ENCODE peak calls at places on chromosome 19, in five cellular contexts. G, O, X, R and H are unnamed samples.

GRCh38 chr19:8334458-8335342 is 8.4 kb downstream of the KANK3 start:
- DNase-seq in X (peak), O (peak), R (peak), G (no peak), H (no peak)

GRCh38 chr19:7928334-7928706 is 2.4 kb upstream of the CTXN1 start:
- DNase-seq in O (no peak), X (no peak), G (no peak), R (no peak), H (no peak)

GRCh38 chr19:42362891-42363440 is 27.1 kb downstream of the CNFN start:
- DNase-seq in G (no peak), R (no peak), X (no peak), O (no peak), H (no peak)

GRCh38 chr19:5536337-5536894 is 31.3 kb downstream of the TINCR start:
- DNase-seq in R (peak), G (no peak), X (peak), O (peak), H (peak)

GRCh38 chr19:29841209-29841558 is 29.4 kb downstream of the CCNE1 start:
- DNase-seq in X (no peak), G (no peak), R (no peak), O (no peak), H (no peak)

GRCh38 chr19:4456843-4457653 is 546 bp downstream of the UBXN6 start:
- DNase-seq in R (peak), X (peak), O (peak), G (no peak), H (no peak)

GRCh38 chr19:38941979-38942378 is 11.2 kb downstream of the MRPS12 start:
- DNase-seq in O (no peak), R (no peak), G (no peak), X (no peak), H (no peak)

GRCh38 chr19:4722671-4723464 is 774 bp downstream of the DPP9 start:
- DNase-seq in G (no peak), X (no peak), R (no peak), O (peak), H (no peak)

GRCh38 chr19:33819496-33819874 is 22.8 kb downstream of the KCTD15 start:
- DNase-seq in G (peak), X (no peak), R (no peak), O (no peak), H (no peak)

GRCh38 chr19:39362682-39363657 is 20.7 kb downstream of the SAMD4B start:
- DNase-seq in G (no peak), R (no peak), X (no peak), O (no peak), H (no peak)

GRCh38 chr19:44847144-44848035 is 1.3 kb downstream of the NECTIN2 start:
- DNase-seq in X (peak), O (peak), R (peak), G (no peak), H (peak)

GRCh38 chr19:8244442-8244841 is 35.3 kb downstream of the CERS4 start:
- DNase-seq in G (no peak), O (no peak), X (no peak), R (no peak), H (no peak)

GRCh38 chr19:13031917-13032623 is 36.8 kb downstream of the NFIX start:
- DNase-seq in R (no peak), O (no peak), X (no peak), G (no peak), H (no peak)

GRCh38 chr19:34994643-34995471 is 5.3 kb upstream of the GRAMD1A start:
- DNase-seq in R (no peak), G (no peak), X (no peak), O (peak), H (no peak)

DNA sequence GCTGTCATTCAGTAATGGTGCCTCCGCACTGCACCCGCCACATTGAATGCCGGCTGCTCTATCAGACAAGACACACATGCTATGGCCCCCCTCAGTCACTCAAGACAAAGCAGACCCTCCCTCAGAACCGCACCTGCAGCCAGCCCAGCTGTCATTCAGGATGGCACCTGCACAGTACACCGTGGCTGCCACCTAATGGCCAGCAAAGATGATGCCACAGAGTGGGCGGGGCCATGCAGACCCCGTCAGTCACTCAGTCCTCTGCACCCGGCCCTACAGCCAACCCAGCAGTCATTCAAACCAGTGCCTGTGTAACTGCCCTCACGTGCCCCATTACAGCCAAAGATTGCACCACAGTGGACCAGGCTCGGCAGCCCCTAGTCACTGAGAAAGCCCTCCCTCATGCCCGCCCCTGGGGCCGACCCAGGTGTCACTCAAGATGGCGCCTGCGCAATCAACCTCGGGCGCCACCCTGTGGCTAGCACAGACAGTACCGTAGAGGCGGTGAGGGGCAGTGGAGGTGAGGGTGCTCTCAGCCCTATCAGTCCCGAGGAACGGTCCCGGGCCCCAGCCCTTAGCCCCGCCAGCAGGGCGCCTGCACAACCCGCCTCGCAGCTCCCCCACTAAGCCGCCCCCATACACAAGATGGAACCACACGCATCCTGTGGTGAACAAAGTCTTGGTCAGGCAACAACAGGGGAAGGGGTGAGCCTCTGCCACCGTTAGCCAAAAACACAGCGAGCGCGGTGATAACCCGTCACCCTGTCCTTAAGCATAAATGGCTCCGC is 2.4 kb downstream of the PEG3 start:
- DNase-seq in R (no peak), G (peak), X (no peak), O (peak), H (no peak)
- TF ChIP-seq CTCF in R (no peak), G (no peak), X (no peak), O (no peak), H (no peak)

DNA sequence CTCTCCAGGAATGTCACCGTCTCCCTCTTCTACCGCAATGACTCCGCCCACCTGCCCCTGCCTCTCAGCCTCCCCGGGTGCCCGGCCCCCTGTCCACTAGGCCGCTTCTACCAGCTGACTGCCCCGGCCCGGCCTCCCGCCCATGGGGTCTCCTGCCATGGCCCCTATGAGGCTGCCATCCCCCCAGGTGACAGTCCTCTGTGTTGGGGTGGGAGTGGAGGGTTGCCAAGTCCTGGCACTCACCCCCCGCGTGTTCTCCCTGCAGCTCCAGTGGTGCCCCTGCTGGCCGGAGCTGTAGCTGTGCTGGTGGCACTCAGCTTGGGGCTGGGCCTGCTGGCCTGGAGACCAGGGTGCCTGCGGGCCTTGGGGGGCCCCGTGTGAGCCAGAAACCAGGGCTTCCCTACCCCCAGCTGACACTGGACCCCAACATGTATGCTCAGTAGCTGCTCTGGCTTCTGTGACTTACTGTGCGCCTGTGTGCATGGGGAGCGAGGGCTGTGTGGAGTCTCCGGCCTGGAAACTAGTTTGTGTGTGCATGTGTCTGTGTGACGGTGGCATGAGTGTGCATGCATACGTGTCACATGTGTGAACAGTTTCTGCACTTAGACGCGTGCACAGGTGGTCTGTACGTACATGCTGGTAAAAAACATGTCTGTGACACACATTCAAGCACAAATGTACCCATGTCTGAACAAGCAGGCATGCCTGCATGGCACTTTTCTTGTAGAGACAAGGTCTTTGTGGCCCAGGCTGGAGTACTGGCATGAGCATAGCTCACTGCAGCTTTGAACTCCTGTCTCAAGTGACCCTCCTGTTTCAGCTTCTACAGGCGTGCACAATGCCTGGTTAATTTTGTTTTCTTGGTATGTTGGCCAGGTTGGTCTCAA is 4.8 kb downstream of the ACP4 start:
- DNase-seq in O (peak), R (no peak), X (peak), G (no peak), H (no peak)
- TF ChIP-seq CTCF in O (no peak), R (no peak), X (no peak), G (no peak), H (no peak)

GRCh38 chr19:19475845-19476828 is 39.2 kb downstream of the TSSK6 start:
- DNase-seq in O (no peak), R (no peak), G (no peak), X (peak), H (no peak)
- TF ChIP-seq CTCF in O (no peak), R (no peak), G (no peak), X (no peak), H (peak)

DNA sequence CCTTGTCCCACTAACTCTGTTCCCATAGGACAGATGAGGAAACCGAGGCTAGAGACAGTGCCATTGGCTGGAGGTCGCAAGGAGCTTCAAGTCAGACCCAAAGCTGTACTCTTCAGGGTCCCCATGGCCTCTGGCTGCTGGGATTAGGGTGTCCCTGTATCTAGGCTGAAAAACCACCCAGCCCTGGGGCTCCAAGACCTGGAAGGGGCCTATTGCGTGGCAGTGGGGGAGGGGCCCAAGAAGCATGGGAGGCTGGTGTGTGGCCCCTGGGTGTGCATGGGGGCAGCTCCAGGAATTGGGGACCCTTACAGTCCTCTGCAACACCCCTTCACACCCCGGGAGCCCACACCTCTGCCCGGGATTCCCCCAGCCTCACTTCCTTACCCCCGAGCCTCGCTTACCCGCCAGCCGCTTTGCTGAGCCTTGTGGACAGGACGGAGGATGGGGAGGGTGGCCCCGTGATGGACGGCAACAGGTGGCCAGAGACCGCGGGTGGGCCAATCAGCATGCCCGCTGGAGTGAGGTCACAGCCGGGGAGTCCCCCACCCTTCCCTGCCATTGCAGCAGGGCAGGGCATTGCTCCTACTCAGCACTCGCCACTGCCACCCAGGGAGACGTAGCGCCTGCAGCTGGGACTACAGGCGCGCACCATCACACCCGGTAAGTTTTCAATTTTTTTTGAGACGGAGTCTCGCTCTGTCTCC is at the start of gene JSRP1:
- DNase-seq in O (no peak), G (no peak), X (peak), R (no peak), H (no peak)
- TF ChIP-seq CTCF in O (no peak), G (no peak), X (no peak), R (no peak), H (no peak)

GRCh38 chr19:1634938-1635243 is 17.5 kb downstream of the TCF3 start:
- DNase-seq in G (no peak), O (no peak), X (no peak), R (no peak), H (no peak)
- TF ChIP-seq CTCF in G (no peak), O (no peak), X (no peak), R (no peak), H (no peak)

GRCh38 chr19:41248895-41249294 is 15.3 kb upstream of the HNRNPUL1 start:
- DNase-seq in O (no peak), G (no peak), X (no peak), R (no peak), H (no peak)
- TF ChIP-seq CTCF in O (no peak), G (no peak), X (no peak), R (no peak), H (no peak)

DNA sequence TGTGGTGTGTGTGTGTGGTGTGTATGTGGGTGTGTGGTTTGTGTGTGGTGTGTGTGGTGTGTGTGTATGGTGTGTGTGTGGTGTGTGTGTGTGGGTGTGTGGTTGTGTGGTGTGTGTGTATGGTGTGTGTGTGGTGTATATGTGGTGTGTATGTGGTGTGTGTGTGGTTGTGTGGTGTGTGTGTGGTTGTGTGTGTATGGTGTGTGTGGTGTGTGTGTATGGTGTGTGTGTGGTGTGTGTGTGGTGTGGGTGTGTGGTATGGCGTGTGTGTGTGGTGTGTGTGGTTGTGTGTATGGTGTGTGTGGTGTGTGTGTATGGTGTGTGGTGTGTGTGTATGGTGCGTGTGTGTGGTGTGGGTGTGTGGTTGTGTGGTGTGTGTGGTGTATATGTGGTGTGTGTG is 8.7 kb downstream of the SHISA7 start:
- DNase-seq in O (no peak), R (no peak), G (no peak), X (no peak), H (no peak)
- TF ChIP-seq CTCF in O (no peak), R (no peak), G (no peak), X (no peak), H (no peak)